ENCODE peak calls at places on chromosome 6, in nine cellular contexts. One of them, this sample, is unnamed.

GRCh38 chr6:53313784-53314382 is 34.9 kb downstream of the ELOVL5 start:
- DNase-seq in KG1: no peak
- DNase-seq in NAMALWA: no peak
- DNase-seq in activated naive CD4-positive, alpha-beta T cell treated with anti-CD3 and anti-CD28 coated beads for 36 hours: no peak
- DNase-seq in A172: peak
- DNase-seq in HEK293T: peak
- DNase-seq in HCEC 1CT: no peak
- DNase-seq in ecto neural progenitor cell: no peak
- DNase-seq in bronchial epithelial cell: no peak
- DNase-seq in this sample: no peak

GRCh38 chr6:53794073-53794719 is 609 bp upstream of the LRRC1 start:
- DNase-seq in HCEC 1CT: peak
- DNase-seq in ecto neural progenitor cell: peak
- DNase-seq in HEK293T: peak
- DNase-seq in bronchial epithelial cell: peak
- DNase-seq in activated naive CD4-positive, alpha-beta T cell treated with anti-CD3 and anti-CD28 coated beads for 36 hours: peak
- DNase-seq in A172: peak
- DNase-seq in NAMALWA: peak
- DNase-seq in KG1: no peak
- DNase-seq in this sample: no peak

GRCh38 chr6:106908386-106908840 is 66.1 kb downstream of the CD24 start:
- DNase-seq in bronchial epithelial cell: peak
- DNase-seq in NAMALWA: no peak
- DNase-seq in HCEC 1CT: no peak
- DNase-seq in ecto neural progenitor cell: no peak
- DNase-seq in HEK293T: no peak
- DNase-seq in A172: peak
- DNase-seq in KG1: no peak
- DNase-seq in activated naive CD4-positive, alpha-beta T cell treated with anti-CD3 and anti-CD28 coated beads for 36 hours: no peak
- DNase-seq in this sample: no peak

GRCh38 chr6:148140772-148141557 is 201.7 kb upstream of the SASH1 start:
- DNase-seq in bronchial epithelial cell: peak
- DNase-seq in activated naive CD4-positive, alpha-beta T cell treated with anti-CD3 and anti-CD28 coated beads for 36 hours: no peak
- DNase-seq in ecto neural progenitor cell: no peak
- DNase-seq in A172: no peak
- DNase-seq in NAMALWA: no peak
- DNase-seq in HEK293T: no peak
- DNase-seq in HCEC 1CT: peak
- DNase-seq in KG1: no peak
- DNase-seq in this sample: no peak

GRCh38 chr6:168888786-168889345 is 364.8 kb downstream of the THBS2 start:
- DNase-seq in activated naive CD4-positive, alpha-beta T cell treated with anti-CD3 and anti-CD28 coated beads for 36 hours: no peak
- DNase-seq in KG1: no peak
- DNase-seq in bronchial epithelial cell: no peak
- DNase-seq in HCEC 1CT: no peak
- DNase-seq in NAMALWA: no peak
- DNase-seq in HEK293T: no peak
- DNase-seq in A172: no peak
- DNase-seq in ecto neural progenitor cell: no peak
- DNase-seq in this sample: no peak

GRCh38 chr6:87668006-87668405 is 34.0 kb downstream of the AKIRIN2 start:
- DNase-seq in activated naive CD4-positive, alpha-beta T cell treated with anti-CD3 and anti-CD28 coated beads for 36 hours: no peak
- DNase-seq in ecto neural progenitor cell: no peak
- DNase-seq in bronchial epithelial cell: no peak
- DNase-seq in NAMALWA: no peak
- DNase-seq in HCEC 1CT: no peak
- DNase-seq in HEK293T: no peak
- DNase-seq in KG1: no peak
- DNase-seq in A172: no peak
- DNase-seq in this sample: no peak

GRCh38 chr6:15786846-15787245 is 124.0 kb upstream of the DTNBP1 start:
- DNase-seq in bronchial epithelial cell: no peak
- DNase-seq in activated naive CD4-positive, alpha-beta T cell treated with anti-CD3 and anti-CD28 coated beads for 36 hours: no peak
- DNase-seq in HEK293T: no peak
- DNase-seq in A172: no peak
- DNase-seq in HCEC 1CT: no peak
- DNase-seq in ecto neural progenitor cell: no peak
- DNase-seq in NAMALWA: no peak
- DNase-seq in KG1: no peak
- DNase-seq in this sample: no peak

GRCh38 chr6:106411034-106411433 is 50.5 kb downstream of the CRYBG1 start:
- DNase-seq in A172: no peak
- DNase-seq in KG1: no peak
- DNase-seq in bronchial epithelial cell: no peak
- DNase-seq in ecto neural progenitor cell: no peak
- DNase-seq in HEK293T: no peak
- DNase-seq in NAMALWA: no peak
- DNase-seq in HCEC 1CT: no peak
- DNase-seq in activated naive CD4-positive, alpha-beta T cell treated with anti-CD3 and anti-CD28 coated beads for 36 hours: no peak
- DNase-seq in this sample: no peak

GRCh38 chr6:105501246-105501645 is 98.4 kb upstream of the PREP start:
- DNase-seq in NAMALWA: no peak
- DNase-seq in KG1: no peak
- DNase-seq in activated naive CD4-positive, alpha-beta T cell treated with anti-CD3 and anti-CD28 coated beads for 36 hours: no peak
- DNase-seq in ecto neural progenitor cell: no peak
- DNase-seq in bronchial epithelial cell: no peak
- DNase-seq in A172: no peak
- DNase-seq in HEK293T: no peak
- DNase-seq in HCEC 1CT: no peak
- DNase-seq in this sample: no peak

GRCh38 chr6:169520104-169520503 is 181.7 kb downstream of the WDR27 start:
- DNase-seq in activated naive CD4-positive, alpha-beta T cell treated with anti-CD3 and anti-CD28 coated beads for 36 hours: no peak
- DNase-seq in bronchial epithelial cell: no peak
- DNase-seq in KG1: no peak
- DNase-seq in A172: peak
- DNase-seq in HEK293T: no peak
- DNase-seq in ecto neural progenitor cell: no peak
- DNase-seq in HCEC 1CT: no peak
- DNase-seq in NAMALWA: no peak
- DNase-seq in this sample: no peak

GRCh38 chr6:169848946-169849345 is 97.5 kb downstream of the ERMARD start:
- DNase-seq in ecto neural progenitor cell: no peak
- DNase-seq in KG1: no peak
- DNase-seq in HEK293T: no peak
- DNase-seq in bronchial epithelial cell: no peak
- DNase-seq in HCEC 1CT: no peak
- DNase-seq in A172: no peak
- DNase-seq in NAMALWA: no peak
- DNase-seq in activated naive CD4-positive, alpha-beta T cell treated with anti-CD3 and anti-CD28 coated beads for 36 hours: no peak
- DNase-seq in this sample: no peak

GRCh38 chr6:33749401-33749800 is 2.7 kb upstream of the IP6K3 start:
- DNase-seq in ecto neural progenitor cell: no peak
- DNase-seq in HCEC 1CT: no peak
- DNase-seq in A172: no peak
- DNase-seq in KG1: no peak
- DNase-seq in bronchial epithelial cell: no peak
- DNase-seq in activated naive CD4-positive, alpha-beta T cell treated with anti-CD3 and anti-CD28 coated beads for 36 hours: no peak
- DNase-seq in HEK293T: no peak
- DNase-seq in NAMALWA: no peak
- DNase-seq in this sample: no peak

GRCh38 chr6:102485480-102485879 is 1092.0 kb downstream of the GRIK2 start:
- DNase-seq in KG1: no peak
- DNase-seq in A172: no peak
- DNase-seq in NAMALWA: no peak
- DNase-seq in HEK293T: no peak
- DNase-seq in bronchial epithelial cell: no peak
- DNase-seq in ecto neural progenitor cell: no peak
- DNase-seq in HCEC 1CT: no peak
- DNase-seq in activated naive CD4-positive, alpha-beta T cell treated with anti-CD3 and anti-CD28 coated beads for 36 hours: no peak
- DNase-seq in this sample: no peak

GRCh38 chr6:100678027-100678426 is 203.1 kb downstream of the ASCC3 start:
- DNase-seq in ecto neural progenitor cell: no peak
- DNase-seq in bronchial epithelial cell: no peak
- DNase-seq in HEK293T: no peak
- DNase-seq in HCEC 1CT: peak
- DNase-seq in A172: no peak
- DNase-seq in activated naive CD4-positive, alpha-beta T cell treated with anti-CD3 and anti-CD28 coated beads for 36 hours: no peak
- DNase-seq in KG1: no peak
- DNase-seq in NAMALWA: no peak
- DNase-seq in this sample: no peak

GRCh38 chr6:90369651-90370050 is 73.0 kb upstream of the BACH2 start:
- DNase-seq in KG1: no peak
- DNase-seq in HCEC 1CT: no peak
- DNase-seq in activated naive CD4-positive, alpha-beta T cell treated with anti-CD3 and anti-CD28 coated beads for 36 hours: no peak
- DNase-seq in ecto neural progenitor cell: no peak
- DNase-seq in HEK293T: no peak
- DNase-seq in bronchial epithelial cell: no peak
- DNase-seq in A172: no peak
- DNase-seq in NAMALWA: no peak
- DNase-seq in this sample: no peak

GRCh38 chr6:31529329-31530150 is 778 bp downstream of the MCCD1 start:
- DNase-seq in HEK293T: no peak
- DNase-seq in ecto neural progenitor cell: no peak
- DNase-seq in activated naive CD4-positive, alpha-beta T cell treated with anti-CD3 and anti-CD28 coated beads for 36 hours: no peak
- DNase-seq in A172: no peak
- DNase-seq in NAMALWA: peak
- DNase-seq in bronchial epithelial cell: no peak
- DNase-seq in KG1: no peak
- DNase-seq in HCEC 1CT: no peak
- DNase-seq in this sample: no peak

GRCh38 chr6:20056350-20056992 is 155.8 kb downstream of the MBOAT1 start:
- DNase-seq in KG1: peak
- DNase-seq in ecto neural progenitor cell: no peak
- DNase-seq in activated naive CD4-positive, alpha-beta T cell treated with anti-CD3 and anti-CD28 coated beads for 36 hours: no peak
- DNase-seq in HEK293T: peak
- DNase-seq in HCEC 1CT: peak
- DNase-seq in A172: peak
- DNase-seq in NAMALWA: peak
- DNase-seq in bronchial epithelial cell: peak
- DNase-seq in this sample: no peak

GRCh38 chr6:137602311-137602710 is 108.1 kb upstream of the OLIG3 start:
- DNase-seq in activated naive CD4-positive, alpha-beta T cell treated with anti-CD3 and anti-CD28 coated beads for 36 hours: no peak
- DNase-seq in bronchial epithelial cell: no peak
- DNase-seq in A172: no peak
- DNase-seq in HEK293T: no peak
- DNase-seq in KG1: no peak
- DNase-seq in ecto neural progenitor cell: no peak
- DNase-seq in HCEC 1CT: no peak
- DNase-seq in NAMALWA: no peak
- DNase-seq in this sample: no peak

GRCh38 chr6:19699990-19700389 is 137.2 kb upstream of the ID4 start:
- DNase-seq in KG1: no peak
- DNase-seq in NAMALWA: no peak
- DNase-seq in bronchial epithelial cell: no peak
- DNase-seq in activated naive CD4-positive, alpha-beta T cell treated with anti-CD3 and anti-CD28 coated beads for 36 hours: no peak
- DNase-seq in HCEC 1CT: no peak
- DNase-seq in A172: no peak
- DNase-seq in ecto neural progenitor cell: no peak
- DNase-seq in HEK293T: no peak
- DNase-seq in this sample: no peak

GRCh38 chr6:4413073-4413472 is 277.7 kb upstream of the ECI2 start:
- DNase-seq in HCEC 1CT: peak
- DNase-seq in A172: peak
- DNase-seq in KG1: no peak
- DNase-seq in ecto neural progenitor cell: no peak
- DNase-seq in NAMALWA: no peak
- DNase-seq in HEK293T: no peak
- DNase-seq in activated naive CD4-positive, alpha-beta T cell treated with anti-CD3 and anti-CD28 coated beads for 36 hours: no peak
- DNase-seq in bronchial epithelial cell: no peak
- DNase-seq in this sample: no peak

GRCh38 chr6:28789553-28790083 is 134.2 kb downstream of the TRIM27 start:
- DNase-seq in HEK293T: no peak
- DNase-seq in NAMALWA: peak
- DNase-seq in HCEC 1CT: peak
- DNase-seq in A172: peak
- DNase-seq in activated naive CD4-positive, alpha-beta T cell treated with anti-CD3 and anti-CD28 coated beads for 36 hours: peak
- DNase-seq in ecto neural progenitor cell: peak
- DNase-seq in bronchial epithelial cell: peak
- DNase-seq in KG1: peak
- DNase-seq in this sample: no peak

GRCh38 chr6:21900730-21901129 is 307.2 kb downstream of the SOX4 start:
- DNase-seq in bronchial epithelial cell: peak
- DNase-seq in HEK293T: no peak
- DNase-seq in activated naive CD4-positive, alpha-beta T cell treated with anti-CD3 and anti-CD28 coated beads for 36 hours: no peak
- DNase-seq in NAMALWA: no peak
- DNase-seq in HCEC 1CT: peak
- DNase-seq in A172: peak
- DNase-seq in ecto neural progenitor cell: no peak
- DNase-seq in KG1: no peak
- DNase-seq in this sample: no peak

GRCh38 chr6:3965071-3965718 is 113.7 kb downstream of the FAM217A start:
- DNase-seq in KG1: no peak
- DNase-seq in HEK293T: no peak
- DNase-seq in ecto neural progenitor cell: no peak
- DNase-seq in bronchial epithelial cell: peak
- DNase-seq in activated naive CD4-positive, alpha-beta T cell treated with anti-CD3 and anti-CD28 coated beads for 36 hours: no peak
- DNase-seq in HCEC 1CT: no peak
- DNase-seq in A172: no peak
- DNase-seq in NAMALWA: no peak
- DNase-seq in this sample: no peak

GRCh38 chr6:36268478-36269248 is 1.2 kb upstream of the PNPLA1 start:
- DNase-seq in HCEC 1CT: no peak
- DNase-seq in KG1: no peak
- DNase-seq in HEK293T: no peak
- DNase-seq in activated naive CD4-positive, alpha-beta T cell treated with anti-CD3 and anti-CD28 coated beads for 36 hours: no peak
- DNase-seq in NAMALWA: no peak
- DNase-seq in bronchial epithelial cell: no peak
- DNase-seq in ecto neural progenitor cell: no peak
- DNase-seq in A172: no peak
- DNase-seq in this sample: no peak

GRCh38 chr6:799769-800168 is 106.8 kb upstream of the EXOC2 start:
- DNase-seq in bronchial epithelial cell: no peak
- DNase-seq in HEK293T: no peak
- DNase-seq in KG1: no peak
- DNase-seq in HCEC 1CT: no peak
- DNase-seq in NAMALWA: no peak
- DNase-seq in A172: no peak
- DNase-seq in activated naive CD4-positive, alpha-beta T cell treated with anti-CD3 and anti-CD28 coated beads for 36 hours: no peak
- DNase-seq in ecto neural progenitor cell: no peak
- DNase-seq in this sample: no peak

GRCh38 chr6:29483186-29483585 is 4.6 kb downstream of the MAS1L start:
- DNase-seq in A172: no peak
- DNase-seq in ecto neural progenitor cell: no peak
- DNase-seq in NAMALWA: no peak
- DNase-seq in HEK293T: no peak
- DNase-seq in bronchial epithelial cell: no peak
- DNase-seq in activated naive CD4-positive, alpha-beta T cell treated with anti-CD3 and anti-CD28 coated beads for 36 hours: no peak
- DNase-seq in KG1: no peak
- DNase-seq in HCEC 1CT: no peak
- DNase-seq in this sample: no peak

GRCh38 chr6:169589699-169590257 is 112.1 kb downstream of the WDR27 start:
- DNase-seq in KG1: no peak
- DNase-seq in NAMALWA: no peak
- DNase-seq in HEK293T: no peak
- DNase-seq in ecto neural progenitor cell: no peak
- DNase-seq in A172: peak
- DNase-seq in activated naive CD4-positive, alpha-beta T cell treated with anti-CD3 and anti-CD28 coated beads for 36 hours: peak
- DNase-seq in HCEC 1CT: no peak
- DNase-seq in bronchial epithelial cell: peak
- DNase-seq in this sample: no peak

GRCh38 chr6:111306104-111306888 is 176.7 kb downstream of the REV3L start:
- DNase-seq in bronchial epithelial cell: peak
- DNase-seq in HCEC 1CT: no peak
- DNase-seq in activated naive CD4-positive, alpha-beta T cell treated with anti-CD3 and anti-CD28 coated beads for 36 hours: no peak
- DNase-seq in A172: no peak
- DNase-seq in ecto neural progenitor cell: no peak
- DNase-seq in KG1: no peak
- DNase-seq in NAMALWA: no peak
- DNase-seq in HEK293T: no peak
- DNase-seq in this sample: no peak

GRCh38 chr6:1970151-1970561 is 275.2 kb downstream of the GMDS start:
- DNase-seq in bronchial epithelial cell: no peak
- DNase-seq in A172: no peak
- DNase-seq in HCEC 1CT: no peak
- DNase-seq in ecto neural progenitor cell: no peak
- DNase-seq in KG1: no peak
- DNase-seq in HEK293T: no peak
- DNase-seq in NAMALWA: no peak
- DNase-seq in activated naive CD4-positive, alpha-beta T cell treated with anti-CD3 and anti-CD28 coated beads for 36 hours: no peak
- DNase-seq in this sample: no peak

GRCh38 chr6:13814938-13815575 is 700 bp upstream of the MCUR1 start:
- DNase-seq in bronchial epithelial cell: peak
- DNase-seq in ecto neural progenitor cell: no peak
- DNase-seq in NAMALWA: peak
- DNase-seq in HCEC 1CT: no peak
- DNase-seq in KG1: no peak
- DNase-seq in HEK293T: no peak
- DNase-seq in A172: no peak
- DNase-seq in activated naive CD4-positive, alpha-beta T cell treated with anti-CD3 and anti-CD28 coated beads for 36 hours: no peak
- DNase-seq in this sample: no peak

GRCh38 chr6:31070711-31071197 is 41.6 kb downstream of the C6orf15 start:
- DNase-seq in A172: peak
- DNase-seq in NAMALWA: peak
- DNase-seq in bronchial epithelial cell: peak
- DNase-seq in HEK293T: peak
- DNase-seq in activated naive CD4-positive, alpha-beta T cell treated with anti-CD3 and anti-CD28 coated beads for 36 hours: no peak
- DNase-seq in KG1: no peak
- DNase-seq in HCEC 1CT: peak
- DNase-seq in ecto neural progenitor cell: peak
- DNase-seq in this sample: no peak